ENCODE peak calls at places on chromosomes 2 and 18, in six cellular contexts. Z is stromal cell of bone marrow, I is thoracic aorta, Y is dermis blood vessel endothelial cell, J is prostate gland, E is NCI-H1092. R is an unnamed sample.

GRCh38 chr2:163667064-163667887 is 68.5 kb downstream of the FIGN start:
- DNase-seq in Z (no peak), I (no peak), Y (peak; percentile 89), J (no peak), E (no peak), R (no peak)

GRCh38 chr2:236719192-236719635 is 149.6 kb downstream of the ACKR3 start:
- DNase-seq in Z (no peak), I (no peak), Y (no peak), J (no peak), E (no peak), R (no peak)

GRCh38 chr2:10524841-10525572 is 76.9 kb upstream of the ODC1 start:
- DNase-seq in Z (no peak), I (no peak), Y (no peak), J (no peak), E (no peak), R (no peak)

GRCh38 chr18:8705280-8705940 is at the start of gene MTCL1:
- DNase-seq in Z (peak; percentile 35), I (no peak), Y (peak; percentile 69), J (peak; percentile 32), E (peak; percentile 35), R (no peak)

GRCh38 chr2:23528690-23529089 is 143.7 kb downstream of the KLHL29 start:
- DNase-seq in Z (no peak), I (no peak), Y (no peak), J (no peak), E (no peak), R (no peak)

GRCh38 chr2:26993768-26994167 is 23.3 kb downstream of the MAPRE3 start:
- DNase-seq in Z (no peak), I (no peak), Y (peak; percentile 23), J (no peak), E (no peak), R (no peak)

GRCh38 chr18:47912343-47912742 is 18.1 kb downstream of the SMAD2 start:
- DNase-seq in Z (peak; percentile 16), I (no peak), Y (no peak), J (no peak), E (no peak), R (no peak)

GRCh38 chr2:15563227-15564100 is 2.3 kb upstream of the NBAS start:
- DNase-seq in Z (no peak), I (no peak), Y (no peak), J (no peak), E (no peak), R (no peak)

GRCh38 chr2:47510745-47511144 is 107.8 kb downstream of the MSH2 start:
- DNase-seq in Z (no peak), I (no peak), Y (no peak), J (no peak), E (no peak), R (no peak)

GRCh38 chr2:165408191-165408590 is 61.3 kb upstream of the CSRNP3 start:
- DNase-seq in Z (no peak), I (no peak), Y (peak; percentile 24), J (peak; percentile 76), E (peak; percentile 54), R (peak; percentile 88)

R was measured in NCI-H2029 treated with DMSO at 0.1 percent for 48 hours.